ENCODE peak calls at places on chromosome 10, in eight cellular contexts. R, Y, L, I, W, A, O and U are unnamed samples.
A peak's percentile ranks its signal among the peaks of the same experiment; 100 is the strongest.

GRCh38 chr10:72834183-72834825 is 59.2 kb upstream of the OIT3 start:
- DNase-seq in R (no peak), Y (peak; percentile 12), L (peak; percentile 51), I (no peak), W (peak; percentile 57), A (peak; percentile 78), O (peak; percentile 67), U (no peak)

GRCh38 chr10:48633381-48634197 is 28.7 kb upstream of the ARHGAP22 start:
- DNase-seq in R (no peak), Y (no peak), L (no peak), I (no peak), W (no peak), A (no peak), O (no peak), U (no peak)

GRCh38 chr10:90859321-90859751 is 1.5 kb upstream of the HTR7 start:
- DNase-seq in R (no peak), Y (no peak), L (no peak), I (no peak), W (peak; percentile 46), A (peak; percentile 94), O (peak; percentile 81), U (no peak)

GRCh38 chr10:42428534-42428933 is 209.8 kb downstream of the ZNF33B start:
- DNase-seq in R (no peak), Y (no peak), L (peak; percentile 39), I (no peak), W (no peak), A (peak; percentile 35), O (peak; percentile 10), U (no peak)

GRCh38 chr10:659710-660141 is 29.7 kb downstream of the DIP2C start:
- DNase-seq in R (no peak), Y (no peak), L (no peak), I (no peak), W (no peak), A (peak; percentile 54), O (peak; percentile 65), U (no peak)

GRCh38 chr10:46218921-46219320 is 67.9 kb upstream of the ANTXRL start:
- DNase-seq in R (no peak), Y (no peak), L (no peak), I (no peak), W (no peak), A (no peak), O (no peak), U (no peak)

GRCh38 chr10:112951349-112952281 is 1.6 kb downstream of the TCF7L2 start:
- DNase-seq in R (no peak), Y (peak; percentile 37), L (peak; percentile 49), I (peak; percentile 23), W (peak; percentile 72), A (peak; percentile 89), O (peak; percentile 86), U (peak; percentile 61)

GRCh38 chr10:14601872-14602725 is 172.6 kb downstream of the FAM107B start:
- DNase-seq in R (peak; percentile 58), Y (no peak), L (peak; percentile 85), I (no peak), W (no peak), A (peak; percentile 94), O (peak; percentile 86), U (no peak)

GRCh38 chr10:69093933-69094332 is 6.0 kb downstream of the SRGN start:
- DNase-seq in R (no peak), Y (no peak), L (no peak), I (no peak), W (no peak), A (peak; percentile 22), O (no peak), U (no peak)

GRCh38 chr10:5666324-5667220 is at the start of gene ASB13:
- DNase-seq in R (no peak), Y (peak; percentile 32), L (peak; percentile 57), I (peak; percentile 28), W (peak; percentile 38), A (peak; percentile 70), O (peak; percentile 54), U (no peak)

GRCh38 chr10:100736144-100736808 is 9.1 kb upstream of the PAX2 start:
- DNase-seq in R (no peak), Y (no peak), L (no peak), I (no peak), W (no peak), A (no peak), O (no peak), U (no peak)

GRCh38 chr10:86481761-86482160 is 39.8 kb downstream of the WAPL start:
- DNase-seq in R (no peak), Y (no peak), L (no peak), I (no peak), W (no peak), A (no peak), O (no peak), U (no peak)

GRCh38 chr10:97647556-97647955 is 7.1 kb downstream of the PI4K2A start:
- DNase-seq in R (no peak), Y (no peak), L (no peak), I (no peak), W (no peak), A (peak; percentile 80), O (peak; percentile 70), U (no peak)

GRCh38 chr10:94186722-94187121 is 176.0 kb downstream of the NOC3L start:
- DNase-seq in R (no peak), Y (no peak), L (no peak), I (no peak), W (no peak), A (no peak), O (no peak), U (no peak)

GRCh38 chr10:80966326-80966986 is 428.8 kb downstream of the SH2D4B start:
- DNase-seq in R (no peak), Y (no peak), L (no peak), I (no peak), W (no peak), A (no peak), O (no peak), U (no peak)

GRCh38 chr10:100993986-100994708 is 5.5 kb upstream of the LZTS2 start:
- DNase-seq in R (no peak), Y (no peak), L (no peak), I (no peak), W (no peak), A (peak; percentile 62), O (peak; percentile 42), U (no peak)

GRCh38 chr10:133391761-133392518 is 2.0 kb upstream of the MTG1 start:
- DNase-seq in R (no peak), Y (no peak), L (peak; percentile 31), I (no peak), W (no peak), A (no peak), O (no peak), U (no peak)